ENCODE peak calls at places on chromosomes 6 and 20, in nine cellular contexts. One of them, this sample, is unnamed.
A peak's percentile ranks its signal among the peaks of the same experiment; 100 is the strongest.

GRCh38 chr6:165056292-165056691 is 253.1 kb downstream of the C6orf118 start:
- DNase-seq in SK-N-SH: no peak
- DNase-seq in PC-9: no peak
- DNase-seq in fibroblast of lung: no peak
- DNase-seq in IMR-90: no peak
- DNase-seq in H9: no peak
- DNase-seq in OCI-LY7: no peak
- DNase-seq in osteoblast: no peak
- DNase-seq in mammary epithelial cell: no peak
- DNase-seq in this sample: no peak

GRCh38 chr6:71388846-71389543 is 100.4 kb downstream of the OGFRL1 start:
- DNase-seq in SK-N-SH: no peak
- DNase-seq in PC-9: no peak
- DNase-seq in fibroblast of lung: peak; percentile 60
- DNase-seq in IMR-90: no peak
- DNase-seq in H9: no peak
- DNase-seq in OCI-LY7: no peak
- DNase-seq in osteoblast: no peak
- DNase-seq in mammary epithelial cell: no peak
- DNase-seq in this sample: no peak

GRCh38 chr20:60272790-60273189 is 314.6 kb downstream of the CDH26 start:
- DNase-seq in SK-N-SH: no peak
- DNase-seq in PC-9: no peak
- DNase-seq in fibroblast of lung: no peak
- DNase-seq in IMR-90: no peak
- DNase-seq in H9: no peak
- DNase-seq in OCI-LY7: no peak
- DNase-seq in osteoblast: no peak
- DNase-seq in mammary epithelial cell: no peak
- DNase-seq in this sample: no peak

GRCh38 chr6:112007254-112007653 is 46.6 kb upstream of the CCN6 start:
- DNase-seq in SK-N-SH: no peak
- DNase-seq in PC-9: no peak
- DNase-seq in fibroblast of lung: no peak
- DNase-seq in IMR-90: no peak
- DNase-seq in H9: no peak
- DNase-seq in OCI-LY7: no peak
- DNase-seq in osteoblast: no peak
- DNase-seq in mammary epithelial cell: no peak
- DNase-seq in this sample: no peak

GRCh38 chr6:46948699-46949098 is 27.0 kb upstream of the ADGRF5 start:
- DNase-seq in SK-N-SH: no peak
- DNase-seq in PC-9: no peak
- DNase-seq in fibroblast of lung: peak; percentile 51
- DNase-seq in IMR-90: no peak
- DNase-seq in H9: no peak
- DNase-seq in OCI-LY7: no peak
- DNase-seq in osteoblast: no peak
- DNase-seq in mammary epithelial cell: peak; percentile 21
- DNase-seq in this sample: no peak

GRCh38 chr6:70436320-70436719 is 23.0 kb downstream of the FAM135A start:
- DNase-seq in SK-N-SH: no peak
- DNase-seq in PC-9: no peak
- DNase-seq in fibroblast of lung: no peak
- DNase-seq in IMR-90: no peak
- DNase-seq in H9: no peak
- DNase-seq in OCI-LY7: no peak
- DNase-seq in osteoblast: no peak
- DNase-seq in mammary epithelial cell: no peak
- DNase-seq in this sample: no peak

GRCh38 chr20:953742-954141 is 37.6 kb upstream of the ANGPT4 start:
- DNase-seq in SK-N-SH: peak; percentile 63
- DNase-seq in PC-9: no peak
- DNase-seq in fibroblast of lung: no peak
- DNase-seq in IMR-90: no peak
- DNase-seq in H9: no peak
- DNase-seq in OCI-LY7: no peak
- DNase-seq in osteoblast: no peak
- DNase-seq in mammary epithelial cell: no peak
- DNase-seq in this sample: peak; percentile 28

GRCh38 chr6:137637161-137637560 is 143.0 kb upstream of the OLIG3 start:
- DNase-seq in SK-N-SH: no peak
- DNase-seq in PC-9: peak; percentile 97
- DNase-seq in fibroblast of lung: peak; percentile 99
- DNase-seq in IMR-90: peak; percentile 91
- DNase-seq in H9: no peak
- DNase-seq in OCI-LY7: no peak
- DNase-seq in osteoblast: peak; percentile 55
- DNase-seq in mammary epithelial cell: peak; percentile 76
- DNase-seq in this sample: peak; percentile 57

GRCh38 chr6:4762294-4762693 is 13.9 kb upstream of the CDYL start:
- DNase-seq in SK-N-SH: no peak
- DNase-seq in PC-9: no peak
- DNase-seq in fibroblast of lung: no peak
- DNase-seq in IMR-90: no peak
- DNase-seq in H9: no peak
- DNase-seq in OCI-LY7: no peak
- DNase-seq in osteoblast: no peak
- DNase-seq in mammary epithelial cell: no peak
- DNase-seq in this sample: no peak

GRCh38 chr20:16662462-16662861 is 67.4 kb upstream of the SNRPB2 start:
- DNase-seq in SK-N-SH: no peak
- DNase-seq in PC-9: no peak
- DNase-seq in fibroblast of lung: no peak
- DNase-seq in IMR-90: no peak
- DNase-seq in H9: no peak
- DNase-seq in OCI-LY7: no peak
- DNase-seq in osteoblast: no peak
- DNase-seq in mammary epithelial cell: no peak
- DNase-seq in this sample: no peak

GRCh38 chr6:163437466-163437865 is 22.9 kb downstream of the QKI start:
- DNase-seq in SK-N-SH: no peak
- DNase-seq in PC-9: no peak
- DNase-seq in fibroblast of lung: no peak
- DNase-seq in IMR-90: no peak
- DNase-seq in H9: no peak
- DNase-seq in OCI-LY7: no peak
- DNase-seq in osteoblast: no peak
- DNase-seq in mammary epithelial cell: no peak
- DNase-seq in this sample: no peak

GRCh38 chr6:117449549-117450439 is 24.1 kb upstream of the ROS1 start:
- DNase-seq in SK-N-SH: peak; percentile 21
- DNase-seq in PC-9: peak; percentile 70
- DNase-seq in fibroblast of lung: peak; percentile 81
- DNase-seq in IMR-90: peak; percentile 83
- DNase-seq in H9: peak; percentile 46
- DNase-seq in OCI-LY7: peak; percentile 62
- DNase-seq in osteoblast: no peak
- DNase-seq in mammary epithelial cell: peak; percentile 50
- DNase-seq in this sample: peak; percentile 77

GRCh38 chr20:48080583-48080982 is 295.3 kb upstream of the SULF2 start:
- DNase-seq in SK-N-SH: no peak
- DNase-seq in PC-9: no peak
- DNase-seq in fibroblast of lung: no peak
- DNase-seq in IMR-90: no peak
- DNase-seq in H9: no peak
- DNase-seq in OCI-LY7: no peak
- DNase-seq in osteoblast: no peak
- DNase-seq in mammary epithelial cell: peak; percentile 11
- DNase-seq in this sample: no peak

DNA sequence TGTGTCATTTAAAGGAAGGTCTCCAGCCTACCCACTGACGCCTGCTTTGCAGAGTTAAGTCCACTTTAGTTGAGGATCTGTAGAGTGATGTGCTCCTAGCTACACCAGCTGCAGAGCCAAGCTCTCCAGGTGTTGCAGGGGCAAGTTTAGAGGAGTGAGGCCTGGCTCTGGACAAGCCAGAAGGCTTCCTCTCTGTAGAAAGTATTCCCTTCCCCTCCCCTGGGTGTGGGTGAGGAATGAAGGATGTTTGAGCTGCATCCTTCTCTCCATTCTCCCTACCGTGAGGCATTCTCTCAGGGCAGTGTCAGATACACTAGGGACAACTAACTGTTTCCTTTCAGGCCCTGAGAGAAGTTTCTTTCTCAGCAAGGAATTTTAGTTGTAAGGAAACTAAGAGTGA is 66.5 kb downstream of the ELOVL5 start:
- DNase-seq in SK-N-SH: no peak
- DNase-seq in PC-9: no peak
- DNase-seq in fibroblast of lung: no peak
- DNase-seq in IMR-90: no peak
- DNase-seq in H9: no peak
- DNase-seq in OCI-LY7: peak; percentile 9
- DNase-seq in osteoblast: no peak
- DNase-seq in mammary epithelial cell: no peak
- DNase-seq in this sample: no peak
- H3K27ac ChIP-seq in SK-N-SH: no peak overlapping the region
- H3K27ac ChIP-seq in PC-9: no peak overlapping the region
- H3K27ac ChIP-seq in fibroblast of lung: no peak overlapping the region
- H3K27ac ChIP-seq in IMR-90: no peak overlapping the region
- H3K27ac ChIP-seq in H9: no peak overlapping the region
- H3K27ac ChIP-seq in OCI-LY7: no peak overlapping the region
- H3K27ac ChIP-seq in osteoblast: peak overlapping the region; percentile 76
- H3K27ac ChIP-seq in mammary epithelial cell: no peak overlapping the region
- H3K27ac ChIP-seq in this sample: no peak overlapping the region

GRCh38 chr20:37365760-37366638 is 20.1 kb downstream of the SRC start:
- DNase-seq in SK-N-SH: no peak
- DNase-seq in PC-9: no peak
- DNase-seq in fibroblast of lung: no peak
- DNase-seq in IMR-90: no peak
- DNase-seq in H9: no peak
- DNase-seq in OCI-LY7: peak; percentile 49
- DNase-seq in osteoblast: peak; percentile 49
- DNase-seq in mammary epithelial cell: no peak
- DNase-seq in this sample: no peak
- TF ChIP-seq CTCF in SK-N-SH: no peak
- TF ChIP-seq CTCF in PC-9: no peak
- TF ChIP-seq CTCF in fibroblast of lung: no peak
- TF ChIP-seq CTCF in IMR-90: no peak
- TF ChIP-seq CTCF in H9: no peak
- TF ChIP-seq CTCF in OCI-LY7: no peak
- TF ChIP-seq CTCF in osteoblast: no peak
- TF ChIP-seq CTCF in mammary epithelial cell: no peak
- TF ChIP-seq CTCF in this sample: no peak

GRCh38 chr6:21664263-21665081 is 70.9 kb downstream of the SOX4 start:
- DNase-seq in SK-N-SH: no peak
- DNase-seq in PC-9: no peak
- DNase-seq in fibroblast of lung: peak; percentile 47
- DNase-seq in IMR-90: no peak
- DNase-seq in H9: peak; percentile 73
- DNase-seq in OCI-LY7: no peak
- DNase-seq in osteoblast: no peak
- DNase-seq in mammary epithelial cell: peak; percentile 14
- DNase-seq in this sample: no peak

GRCh38 chr6:21666788-21667681 is 73.5 kb downstream of the SOX4 start:
- DNase-seq in SK-N-SH: peak; percentile 71
- DNase-seq in PC-9: no peak
- DNase-seq in fibroblast of lung: peak; percentile 50
- DNase-seq in IMR-90: no peak
- DNase-seq in H9: peak; percentile 62
- DNase-seq in OCI-LY7: no peak
- DNase-seq in osteoblast: no peak
- DNase-seq in mammary epithelial cell: no peak
- DNase-seq in this sample: no peak

GRCh38 chr6:21665436-21666199 is 72.1 kb downstream of the SOX4 start:
- DNase-seq in SK-N-SH: peak; percentile 36
- DNase-seq in PC-9: no peak
- DNase-seq in fibroblast of lung: peak; percentile 10
- DNase-seq in IMR-90: no peak
- DNase-seq in H9: peak; percentile 88
- DNase-seq in OCI-LY7: no peak
- DNase-seq in osteoblast: no peak
- DNase-seq in mammary epithelial cell: no peak
- DNase-seq in this sample: no peak

GRCh38 chr6:21665101-21665435 is 71.5 kb downstream of the SOX4 start:
- DNase-seq in SK-N-SH: no peak
- DNase-seq in PC-9: no peak
- DNase-seq in fibroblast of lung: peak; percentile 22
- DNase-seq in IMR-90: no peak
- DNase-seq in H9: no peak
- DNase-seq in OCI-LY7: no peak
- DNase-seq in osteoblast: no peak
- DNase-seq in mammary epithelial cell: no peak
- DNase-seq in this sample: no peak

DNA sequence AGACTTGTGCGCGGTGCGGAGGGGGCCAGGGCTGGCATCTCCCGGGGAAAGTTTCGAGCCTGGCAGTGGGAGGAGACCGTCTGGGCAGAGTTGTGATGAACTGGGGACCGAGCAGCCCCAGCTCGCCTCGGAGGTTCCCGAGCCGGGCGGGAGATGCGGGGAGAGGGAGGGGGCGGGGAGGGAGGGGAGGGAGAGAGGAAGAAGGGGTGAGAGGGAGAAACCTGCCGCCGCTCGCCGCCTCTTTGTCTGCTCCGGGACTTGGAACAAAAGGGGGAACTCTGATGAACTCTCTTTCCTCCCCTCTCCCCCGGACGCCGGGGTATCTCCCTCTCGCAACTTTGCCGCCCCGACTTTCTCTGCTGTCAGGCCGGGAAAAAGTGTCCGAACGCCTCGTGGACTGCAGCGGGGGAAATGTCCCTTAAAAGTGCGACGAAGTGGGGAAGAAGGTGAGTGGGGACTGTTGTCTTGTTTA is 72.7 kb downstream of the SOX4 start:
- DNase-seq in SK-N-SH: peak; percentile 79
- DNase-seq in PC-9: no peak
- DNase-seq in fibroblast of lung: peak; percentile 34
- DNase-seq in IMR-90: no peak
- DNase-seq in H9: peak; percentile 85
- DNase-seq in OCI-LY7: no peak
- DNase-seq in osteoblast: no peak
- DNase-seq in mammary epithelial cell: no peak
- DNase-seq in this sample: no peak
- H2AFZ ChIP-seq in SK-N-SH: peak overlapping the region; percentile 97
- H2AFZ ChIP-seq in PC-9: no peak overlapping the region
- H2AFZ ChIP-seq in fibroblast of lung: peak overlapping the region; percentile 54
- H2AFZ ChIP-seq in IMR-90: peak overlapping the region; percentile 87
- H2AFZ ChIP-seq in H9: no peak overlapping the region
- H2AFZ ChIP-seq in OCI-LY7: no peak overlapping the region
- H2AFZ ChIP-seq in osteoblast: peak overlapping the region; percentile 74
- H2AFZ ChIP-seq in mammary epithelial cell: peak overlapping the region; percentile 73
- H2AFZ ChIP-seq in this sample: peak overlapping the region; percentile 60

GRCh38 chr6:101393291-101394251 is at the start of gene GRIK2:
- DNase-seq in SK-N-SH: peak; percentile 81
- DNase-seq in PC-9: no peak
- DNase-seq in fibroblast of lung: peak; percentile 28
- DNase-seq in IMR-90: peak; percentile 47
- DNase-seq in H9: peak; percentile 75
- DNase-seq in OCI-LY7: no peak
- DNase-seq in osteoblast: peak; percentile 91
- DNase-seq in mammary epithelial cell: peak; percentile 46
- DNase-seq in this sample: peak; percentile 45
- H3K27ac ChIP-seq in SK-N-SH: no peak within 1 kb of the TSS
- H3K27ac ChIP-seq in PC-9: no peak within 1 kb of the TSS
- H3K27ac ChIP-seq in fibroblast of lung: no peak within 1 kb of the TSS
- H3K27ac ChIP-seq in IMR-90: peak within 1 kb of the TSS; percentile 0
- H3K27ac ChIP-seq in H9: no peak within 1 kb of the TSS
- H3K27ac ChIP-seq in OCI-LY7: no peak within 1 kb of the TSS
- H3K27ac ChIP-seq in osteoblast: no peak within 1 kb of the TSS
- H3K27ac ChIP-seq in mammary epithelial cell: no peak within 1 kb of the TSS
- H3K27ac ChIP-seq in this sample: no peak within 1 kb of the TSS

GRCh38 chr6:152148412-152148811 is 340.9 kb downstream of the ESR1 start:
- DNase-seq in SK-N-SH: no peak
- DNase-seq in PC-9: no peak
- DNase-seq in fibroblast of lung: no peak
- DNase-seq in IMR-90: no peak
- DNase-seq in H9: no peak
- DNase-seq in OCI-LY7: no peak
- DNase-seq in osteoblast: no peak
- DNase-seq in mammary epithelial cell: no peak
- DNase-seq in this sample: no peak
- TF ChIP-seq CTCF in SK-N-SH: no peak
- TF ChIP-seq CTCF in PC-9: no peak
- TF ChIP-seq CTCF in fibroblast of lung: no peak
- TF ChIP-seq CTCF in IMR-90: no peak
- TF ChIP-seq CTCF in H9: no peak
- TF ChIP-seq CTCF in OCI-LY7: no peak
- TF ChIP-seq CTCF in osteoblast: no peak
- TF ChIP-seq CTCF in mammary epithelial cell: no peak
- TF ChIP-seq CTCF in this sample: no peak

This sample was measured in PC-3.